ENCODE peak calls at places on chromosomes 11 and 22, in six cellular contexts. R is anterior cingulate cortex, A is K562, N is mucosa of gallbladder, W is COLO829, Q is Right ventricle myocardium superior. D is an unnamed sample.

GRCh38 chr11:106585061-106585460 is 433.2 kb downstream of the GUCY1A2 start:
- DNase-seq in A (no peak), Q (no peak), W (peak), R (no peak), N (no peak), D (no peak)

GRCh38 chr11:69948256-69949141 is 129.3 kb upstream of the FGF3 start:
- DNase-seq in W (no peak), Q (peak), R (no peak), A (peak), N (peak), D (no peak)

GRCh38 chr22:31838917-31839316 is 85.1 kb downstream of the DEPDC5 start:
- DNase-seq in N (no peak), Q (no peak), A (no peak), W (no peak), R (no peak), D (no peak)

GRCh38 chr22:29245626-29246385 is 22.0 kb downstream of the RHBDD3 start:
- DNase-seq in W (peak), A (peak), R (peak), N (peak), Q (peak), D (no peak)

GRCh38 chr11:115488945-115489344 is 15.3 kb downstream of the CADM1 start:
- DNase-seq in R (no peak), W (no peak), N (no peak), Q (no peak), A (no peak), D (no peak)

GRCh38 chr11:81420668-81421550 is 1312.8 kb downstream of the FAM181B start:
- DNase-seq in Q (no peak), N (no peak), W (no peak), A (no peak), R (no peak), D (no peak)

GRCh38 chr11:43975631-43976030 is 33.2 kb downstream of the C11orf96 start:
- DNase-seq in W (no peak), A (no peak), N (no peak), Q (no peak), R (no peak), D (no peak)

GRCh38 chr22:33124471-33124870 is 66.3 kb upstream of the SYN3 start:
- DNase-seq in Q (no peak), W (no peak), N (no peak), A (no peak), R (no peak), D (no peak)

GRCh38 chr22:28813772-28814518 is 13.6 kb upstream of the XBP1 start:
- DNase-seq in W (no peak), N (peak), A (no peak), R (no peak), Q (no peak), D (no peak)

GRCh38 chr11:114610550-114610949 is 15.0 kb upstream of the NXPE4 start:
- DNase-seq in W (no peak), R (no peak), N (no peak), A (no peak), Q (no peak), D (no peak)

GRCh38 chr22:50731811-50732624 is 6.0 kb upstream of the ACR start:
- DNase-seq in Q (peak), A (peak), W (peak), N (no peak), R (no peak), D (peak)

GRCh38 chr22:41178425-41178975 is 26.6 kb upstream of the L3MBTL2 start:
- DNase-seq in W (no peak), Q (peak), A (no peak), N (no peak), R (peak), D (no peak)

GRCh38 chr22:42269407-42270177 is 861 bp downstream of the TCF20 start:
- DNase-seq in Q (peak), W (peak), N (peak), A (peak), R (no peak), D (no peak)

GRCh38 chr11:44699497-44699896 is 27.3 kb upstream of the TSPAN18 start:
- DNase-seq in A (no peak), R (no peak), Q (no peak), W (no peak), N (no peak), D (no peak)

GRCh38 chr11:122633219-122633829 is 22.2 kb upstream of the UBASH3B start:
- DNase-seq in A (no peak), R (no peak), N (no peak), W (peak), Q (no peak), D (no peak)

GRCh38 chr11:123219066-123219697 is 24.1 kb upstream of the CLMP start:
- DNase-seq in Q (no peak), A (no peak), W (no peak), N (no peak), R (no peak), D (no peak)

GRCh38 chr11:76159303-76159937 is 46.9 kb downstream of the WNT11 start:
- DNase-seq in N (no peak), A (no peak), Q (peak), R (no peak), W (no peak), D (no peak)

GRCh38 chr11:7570938-7571337 is 57.1 kb downstream of the PPFIBP2 start:
- DNase-seq in W (no peak), Q (no peak), A (no peak), N (no peak), R (no peak), D (no peak)